ENCODE peak calls at places on chromosomes 5 and 9, in seven cellular contexts. U is astrocyte of the spinal cord; E is CD8-positive, alpha-beta T cell; F is cardiac fibroblast; S is PC-3; J is AG04450; N is tibial nerve. C is an unnamed sample.

GRCh38 chr9:4805519-4805918 is 12.8 kb downstream of the RCL1 start:
- DNase-seq in U (no peak), E (no peak), F (no peak), S (no peak), J (no peak), N (no peak), C (no peak)

GRCh38 chr5:128559300-128560297 is 21.6 kb upstream of the FBN2 start:
- DNase-seq in U (peak), E (no peak), F (peak), S (peak), J (no peak), N (no peak), C (peak)

GRCh38 chr5:132209901-132210545 is 17.6 kb downstream of the P4HA2 start:
- DNase-seq in U (no peak), E (no peak), F (no peak), S (no peak), J (no peak), N (no peak), C (no peak)

GRCh38 chr5:122500245-122501086 is 188.4 kb downstream of the SNCAIP start:
- DNase-seq in U (peak), E (no peak), F (peak), S (peak), J (peak), N (peak), C (peak)

GRCh38 chr5:169648725-169649124 is 11.7 kb downstream of the DOCK2 start:
- DNase-seq in U (peak), E (no peak), F (peak), S (no peak), J (no peak), N (no peak), C (no peak)

GRCh38 chr5:8861764-8862163 is 684.1 kb downstream of the SEMA5A start:
- DNase-seq in U (no peak), E (no peak), F (no peak), S (peak), J (no peak), N (no peak), C (no peak)

GRCh38 chr5:142280066-142281011 is 44.5 kb downstream of the SPRY4 start:
- DNase-seq in U (peak), E (no peak), F (peak), S (no peak), J (no peak), N (no peak), C (no peak)

GRCh38 chr5:123035320-123035949 is 1.1 kb downstream of the PPIC start:
- DNase-seq in U (peak), E (no peak), F (peak), S (peak), J (no peak), N (peak), C (peak)

GRCh38 chr5:139757727-139758509 is 37.7 kb upstream of the PSD2 start:
- DNase-seq in U (no peak), E (no peak), F (no peak), S (no peak), J (no peak), N (no peak), C (no peak)

GRCh38 chr5:113354056-113354455 is 80.7 kb downstream of the TSSK1B start:
- DNase-seq in U (no peak), E (no peak), F (no peak), S (peak), J (no peak), N (no peak), C (peak)

GRCh38 chr5:16791036-16791705 is 144.9 kb downstream of the MYO10 start:
- DNase-seq in U (peak), E (no peak), F (peak), S (peak), J (no peak), N (peak), C (peak)

GRCh38 chr9:12933957-12934356 is 159.1 kb downstream of the LURAP1L start:
- DNase-seq in U (no peak), E (no peak), F (peak), S (peak), J (no peak), N (no peak), C (peak)

GRCh38 chr5:149581192-149581861 is at the start of gene ARHGEF37:
- DNase-seq in U (peak), E (peak), F (peak), S (peak), J (no peak), N (peak), C (peak)

GRCh38 chr9:134757206-134757975 is 115.8 kb downstream of the COL5A1 start:
- DNase-seq in U (no peak), E (no peak), F (no peak), S (no peak), J (no peak), N (no peak), C (no peak)

GRCh38 chr9:134225816-134226215 is 61.5 kb upstream of the RNU6ATAC start:
- DNase-seq in U (no peak), E (no peak), F (no peak), S (no peak), J (no peak), N (no peak), C (no peak)

GRCh38 chr5:138354926-138355378 is 2.5 kb downstream of the KDM3B start:
- DNase-seq in U (peak), E (peak), F (peak), S (peak), J (no peak), N (no peak), C (peak)

GRCh38 chr5:158573829-158574228 is 525.9 kb downstream of the EBF1 start:
- DNase-seq in U (no peak), E (no peak), F (no peak), S (no peak), J (no peak), N (no peak), C (no peak)

GRCh38 chr5:957730-958485 is 50.7 kb upstream of the NKD2 start:
- DNase-seq in U (no peak), E (no peak), F (no peak), S (peak), J (no peak), N (no peak), C (no peak)

GRCh38 chr9:31736581-31737179 is 647.8 kb upstream of the ACO1 start:
- DNase-seq in U (no peak), E (no peak), F (no peak), S (no peak), J (no peak), N (no peak), C (no peak)

GRCh38 chr5:98997000-98997399 is 68.2 kb upstream of the CHD1 start:
- DNase-seq in U (peak), E (no peak), F (peak), S (peak), J (no peak), N (no peak), C (peak)

GRCh38 chr9:20753761-20754160 is 69.7 kb downstream of the FOCAD start:
- DNase-seq in U (peak), E (no peak), F (peak), S (peak), J (no peak), N (no peak), C (peak)

GRCh38 chr9:21324040-21324439 is 11.2 kb downstream of the KLHL9 start:
- DNase-seq in U (no peak), E (no peak), F (no peak), S (no peak), J (no peak), N (no peak), C (no peak)

GRCh38 chr5:2750026-2750757 is 1.3 kb downstream of the IRX2 start:
- DNase-seq in U (peak), E (no peak), F (peak), S (no peak), J (no peak), N (no peak), C (peak)

GRCh38 chr9:28052104-28052503 is 478.8 kb upstream of the C9orf72 start:
- DNase-seq in U (no peak), E (no peak), F (no peak), S (no peak), J (no peak), N (no peak), C (no peak)

GRCh38 chr9:96484521-96484931 is 34.6 kb downstream of the HABP4 start:
- DNase-seq in U (no peak), E (no peak), F (no peak), S (no peak), J (no peak), N (no peak), C (no peak)

GRCh38 chr9:127519301-127520166 is 68.2 kb downstream of the LRSAM1 start:
- DNase-seq in U (peak), E (peak), F (peak), S (peak), J (peak), N (no peak), C (peak)

DNA sequence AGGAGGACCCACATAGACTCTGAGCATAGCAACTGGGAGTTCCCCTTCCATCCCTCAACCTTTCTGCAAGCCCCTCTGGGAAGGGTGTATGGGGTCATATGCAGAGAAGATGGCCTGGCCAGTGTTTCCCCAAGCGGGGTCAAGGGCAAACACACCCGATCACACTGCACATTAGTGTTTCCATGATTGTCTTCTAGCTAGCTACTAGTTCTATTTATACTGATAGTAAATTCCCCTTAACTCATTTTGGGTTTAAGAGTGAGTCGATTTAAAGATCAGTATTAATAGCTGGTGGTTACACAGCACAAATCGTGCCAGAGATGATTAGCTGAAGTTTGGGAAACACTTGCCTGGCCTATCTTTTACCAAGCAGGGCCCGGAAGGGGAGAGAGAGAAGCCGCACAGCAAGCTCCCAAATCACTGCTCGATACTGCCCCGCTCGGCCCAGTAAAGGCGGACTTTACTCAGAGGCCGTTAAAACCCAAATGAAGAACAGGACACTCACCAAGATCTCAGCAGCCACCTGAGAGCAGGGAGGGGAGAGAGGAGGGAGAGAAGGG is 29.4 kb upstream of the TNIP1 start:
- DNase-seq in U (no peak), E (no peak), F (no peak), S (no peak), J (no peak), N (no peak), C (no peak)
- H3K4me3 ChIP-seq in U (no peak), E (no peak), F (no peak), S (no peak), J (no peak), N (no peak), C (no peak)

DNA sequence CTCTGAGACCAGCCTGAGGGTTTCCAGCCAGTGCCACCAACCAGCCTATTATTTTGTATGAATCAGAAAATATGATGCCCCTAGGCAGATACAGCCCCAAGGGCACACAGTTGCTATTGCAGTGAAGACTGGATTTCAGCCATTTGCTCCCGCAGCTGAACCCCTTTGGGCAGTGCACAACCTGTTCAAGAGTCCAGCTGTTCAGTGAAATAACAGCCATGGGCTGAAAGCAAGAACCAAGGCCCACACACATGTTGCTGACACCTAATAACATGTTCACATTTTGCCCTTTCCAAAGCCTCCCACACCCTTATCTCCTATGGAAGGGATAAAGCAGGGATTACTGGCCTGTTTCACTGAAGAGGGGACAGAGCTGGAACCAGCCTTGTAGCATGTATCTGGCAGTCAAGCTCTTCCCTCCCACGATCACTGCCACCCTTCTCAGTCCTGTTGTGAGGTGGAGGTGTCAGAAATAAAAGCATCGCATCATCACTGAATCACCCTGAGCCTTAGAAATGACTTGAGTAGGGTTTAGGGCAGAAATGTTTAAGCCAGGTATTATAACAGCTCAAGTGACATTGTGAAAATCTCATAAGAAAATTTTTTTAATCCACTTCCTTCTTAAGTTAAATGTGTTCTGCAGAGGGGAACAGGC is 137.1 kb upstream of the FSTL4 start:
- DNase-seq in U (no peak), E (no peak), F (no peak), S (no peak), J (no peak), N (no peak), C (peak)
- TF ChIP-seq CTCF in U (no peak), E (no peak), F (no peak), S (no peak), J (no peak), N (no peak), C (no peak)

GRCh38 chr9:129550199-129550839 is 70.6 kb downstream of the C9orf50 start:
- DNase-seq in U (peak), E (no peak), F (peak), S (peak), J (no peak), N (peak), C (peak)

GRCh38 chr9:129549139-129549538 is 71.8 kb downstream of the C9orf50 start:
- DNase-seq in U (no peak), E (no peak), F (no peak), S (no peak), J (no peak), N (no peak), C (no peak)

GRCh38 chr9:129548571-129549135 is 72.2 kb downstream of the C9orf50 start:
- DNase-seq in U (no peak), E (no peak), F (no peak), S (no peak), J (no peak), N (no peak), C (no peak)

GRCh38 chr9:129547869-129548570 is 72.9 kb downstream of the C9orf50 start:
- DNase-seq in U (no peak), E (no peak), F (no peak), S (no peak), J (no peak), N (no peak), C (peak)

DNA sequence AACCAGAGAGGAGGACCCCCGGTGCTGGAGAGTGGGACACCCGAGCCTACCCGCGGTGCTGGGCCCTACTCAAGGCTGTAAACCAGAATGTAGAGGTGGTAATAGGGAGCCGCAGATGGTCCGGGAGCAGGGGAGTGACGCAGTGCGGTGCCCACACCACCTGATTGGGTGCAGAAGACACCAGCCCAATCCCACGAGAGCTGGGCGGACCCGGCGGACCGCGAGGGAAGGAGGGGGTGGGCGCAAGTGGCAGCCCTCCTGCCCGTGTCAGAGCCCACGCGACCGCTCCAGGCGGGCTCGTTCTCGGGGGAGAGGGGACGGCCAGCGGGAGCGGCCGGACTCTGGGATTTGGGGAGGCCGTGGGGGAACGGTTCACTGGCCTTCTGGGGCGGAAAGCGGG is 71.2 kb downstream of the C9orf50 start:
- DNase-seq in U (peak), E (no peak), F (peak), S (no peak), J (no peak), N (no peak), C (no peak)
- H3K4me3 ChIP-seq in U (peak), E (no peak), F (peak), S (peak), J (peak), N (peak), C (peak)

GRCh38 chr5:17951392-17952169 is 317.3 kb downstream of the TAF11L14 start:
- DNase-seq in U (no peak), E (no peak), F (no peak), S (peak), J (no peak), N (no peak), C (peak)
- TF ChIP-seq CTCF in U (no peak), E (no peak), F (no peak), S (peak), J (no peak), N (no peak), C (peak)

GRCh38 chr9:132851421-132851792 is 26.7 kb downstream of the AK8 start:
- DNase-seq in U (no peak), E (no peak), F (no peak), S (no peak), J (no peak), N (no peak), C (no peak)
- H3K4me3 ChIP-seq in U (no peak), E (no peak), F (no peak), S (no peak), J (no peak), N (no peak), C (no peak)

DNA sequence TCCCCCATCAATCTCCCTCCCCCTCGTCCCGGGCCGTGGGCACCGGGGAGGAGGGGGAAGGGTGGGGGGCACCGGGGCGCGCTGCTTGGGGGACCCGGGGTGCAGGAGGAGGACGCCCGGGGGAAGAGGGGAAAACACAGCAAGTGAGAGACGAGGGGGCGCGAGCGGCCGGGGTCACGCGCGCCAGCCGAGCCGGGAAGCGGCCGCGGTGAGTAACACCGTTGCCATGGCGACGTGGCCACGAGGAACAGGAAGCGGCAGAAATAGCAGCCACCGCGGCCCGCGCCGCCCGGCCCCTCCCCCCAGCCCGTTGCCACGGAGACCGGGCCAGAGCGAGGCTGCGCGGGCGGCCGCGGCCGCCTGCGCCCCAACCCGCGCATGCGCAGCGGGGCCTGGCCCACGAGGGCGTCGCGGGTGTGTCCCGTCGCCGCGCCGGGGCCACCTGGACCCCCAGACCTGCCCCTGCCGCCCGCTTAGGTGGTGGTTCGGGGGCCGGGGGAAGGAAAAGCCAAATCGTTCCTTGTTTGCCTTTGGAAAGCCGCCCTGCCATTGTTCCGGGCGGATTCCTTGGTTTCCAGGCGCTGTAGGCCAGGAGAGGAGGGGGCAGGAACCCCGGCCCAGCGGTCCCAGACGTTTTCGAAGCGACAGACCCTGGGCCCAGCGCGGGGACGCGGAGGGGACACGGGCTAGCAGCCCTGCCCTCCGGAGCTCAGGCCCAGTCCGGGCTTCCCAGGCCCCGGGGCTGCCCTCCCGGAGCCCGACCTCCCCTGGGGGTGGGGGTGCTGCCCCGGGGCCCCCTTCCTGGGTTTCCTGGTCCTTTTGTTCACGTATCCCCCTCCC is 207.1 kb downstream of the C9orf50 start:
- DNase-seq in U (peak), E (peak), F (peak), S (peak), J (peak), N (peak), C (peak)
- TF ChIP-seq CTCF in U (no peak), E (no peak), F (no peak), S (no peak), J (no peak), N (no peak), C (no peak)

DNA sequence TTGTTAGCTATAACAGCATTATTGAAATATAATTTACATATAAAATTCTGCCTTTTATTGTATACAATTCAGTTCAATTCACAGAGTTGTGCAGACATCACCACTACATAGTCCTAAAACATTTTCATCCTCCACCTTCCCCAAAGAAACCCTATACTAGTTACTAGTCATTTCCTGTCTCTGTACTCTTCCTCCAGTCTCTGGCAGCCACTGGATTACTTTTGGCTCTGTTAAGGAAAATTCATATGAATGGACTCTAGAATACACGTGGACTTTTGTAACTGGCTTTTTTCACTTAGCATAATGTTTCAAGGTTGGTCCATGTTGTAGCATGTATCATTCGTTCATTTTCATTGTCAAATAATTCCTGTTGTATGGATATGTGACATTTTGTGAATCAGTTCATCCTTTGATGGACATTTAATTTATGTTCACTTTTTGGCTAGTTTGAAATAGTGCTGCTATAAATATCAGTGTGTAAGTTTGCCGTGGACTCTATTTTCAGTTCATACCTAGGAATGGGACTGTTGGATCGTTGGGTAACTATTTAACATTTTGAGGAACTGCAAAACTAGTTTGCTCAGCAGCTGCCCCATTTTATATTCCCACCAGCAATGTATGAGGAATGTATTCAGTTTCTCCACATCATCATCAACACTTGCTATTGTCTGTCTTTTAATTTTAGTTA is 9.7 kb downstream of the ICE1 start:
- DNase-seq in U (peak), E (no peak), F (peak), S (peak), J (no peak), N (no peak), C (peak)
- H3K4me3 ChIP-seq in U (no peak), E (no peak), F (no peak), S (no peak), J (no peak), N (no peak), C (no peak)

DNA sequence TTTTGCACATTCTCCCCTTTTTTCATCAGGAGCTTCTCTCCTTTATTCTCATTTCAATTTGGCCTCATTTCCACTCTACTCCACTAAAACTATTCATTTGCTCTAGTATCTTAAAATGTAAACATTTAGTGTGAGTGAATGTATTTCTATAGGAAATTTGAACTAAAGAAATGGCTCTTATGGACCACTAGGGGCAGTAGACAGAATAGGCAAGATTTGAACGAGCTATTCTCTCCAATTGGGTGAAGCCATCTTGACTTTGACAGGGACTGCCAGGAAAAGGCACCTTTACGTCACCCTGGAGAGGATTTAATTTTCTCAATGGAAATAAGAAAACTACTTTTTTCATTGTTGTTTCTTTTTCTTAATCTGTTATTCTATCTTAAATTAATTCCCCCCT is 666.3 kb downstream of the DNAH5 start:
- DNase-seq in U (no peak), E (no peak), F (no peak), S (peak), J (no peak), N (no peak), C (no peak)
- TF ChIP-seq CTCF in U (peak), E (no peak), F (peak), S (peak), J (peak), N (no peak), C (peak)

GRCh38 chr5:108003178-108003577 is 332.4 kb upstream of the EFNA5 start:
- DNase-seq in U (peak), E (no peak), F (peak), S (no peak), J (peak), N (no peak), C (peak)
- H3K4me3 ChIP-seq in U (no peak), E (no peak), F (peak), S (no peak), J (peak), N (no peak), C (no peak)

C was measured in epithelial cell of esophagus.